ENCODE peak calls at places on chromosomes 4 and X, in five cellular contexts. P is tibial artery, L is DND-41, S is choroid plexus epithelial cell, Z is lower leg skin. G is an unnamed sample.

GRCh38 chr4:26267087-26267486 is 53.7 kb upstream of the RBPJ start:
- DNase-seq in P (peak), L (no peak), S (no peak), Z (peak), G (peak)

GRCh38 chr4:44493924-44494323 is 45.3 kb upstream of the KCTD8 start:
- DNase-seq in P (no peak), L (no peak), S (peak), Z (no peak), G (no peak)

GRCh38 chr4:88822034-88822433 is 124.4 kb upstream of the NAP1L5 start:
- DNase-seq in P (no peak), L (no peak), S (no peak), Z (no peak), G (no peak)

GRCh38 chr4:7712021-7712420 is 227.6 kb downstream of the AFAP1 start:
- DNase-seq in P (no peak), L (no peak), S (no peak), Z (no peak), G (no peak)

GRCh38 chr4:55671667-55672066 is 35.6 kb upstream of the NMU start:
- DNase-seq in P (no peak), L (no peak), S (no peak), Z (no peak), G (no peak)

GRCh38 chr4:18214656-18215055 is 193.1 kb upstream of the LCORL start:
- DNase-seq in P (no peak), L (no peak), S (no peak), Z (no peak), G (no peak)

GRCh38 chrX:66200855-66201795 is 37.1 kb downstream of the HEPH start:
- DNase-seq in P (no peak), L (no peak), S (peak), Z (no peak), G (no peak)

GRCh38 chrX:100484971-100485370 is 74.9 kb upstream of the PCDH19 start:
- DNase-seq in P (no peak), L (no peak), S (no peak), Z (no peak), G (no peak)

GRCh38 chr4:14958436-14958835 is 43.8 kb upstream of the CPEB2 start:
- DNase-seq in P (no peak), L (no peak), S (no peak), Z (no peak), G (no peak)

GRCh38 chrX:80572636-80573035 is 152.4 kb downstream of the TENT5D start:
- DNase-seq in P (no peak), L (no peak), S (no peak), Z (no peak), G (no peak)

GRCh38 chr4:18366762-18367358 is 345.3 kb upstream of the LCORL start:
- DNase-seq in P (no peak), L (peak), S (peak), Z (no peak), G (no peak)

GRCh38 chr4:141347738-141348524 is 127.2 kb downstream of the ZNF330 start:
- DNase-seq in P (no peak), L (no peak), S (peak), Z (no peak), G (no peak)

GRCh38 chrX:130176354-130176776 is 4.6 kb downstream of the RAB33A start:
- DNase-seq in P (no peak), L (no peak), S (no peak), Z (no peak), G (no peak)

GRCh38 chr4:181939199-181939945 is 303.8 kb upstream of the TENM3 start:
- DNase-seq in P (no peak), L (no peak), S (peak), Z (no peak), G (no peak)

GRCh38 chrX:24355095-24355494 is 5.3 kb upstream of the SUPT20HL1 start:
- DNase-seq in P (no peak), L (no peak), S (no peak), Z (no peak), G (no peak)

GRCh38 chr4:173039617-173040176 is 128.9 kb upstream of the GALNT7 start:
- DNase-seq in P (no peak), L (no peak), S (peak), Z (no peak), G (no peak)

GRCh38 chr4:76003015-76003414 is 4.3 kb downstream of the CXCL9 start:
- DNase-seq in P (no peak), L (peak), S (no peak), Z (no peak), G (no peak)

GRCh38 chr4:118557298-118557851 is 127.8 kb upstream of the METTL14 start:
- DNase-seq in P (no peak), L (peak), S (peak), Z (no peak), G (no peak)

GRCh38 chr4:10272511-10272910 is 155.9 kb upstream of the WDR1 start:
- DNase-seq in P (no peak), L (peak), S (no peak), Z (peak), G (no peak)

GRCh38 chr4:79364048-79364447 is 38.2 kb upstream of the NAA11 start:
- DNase-seq in P (no peak), L (no peak), S (no peak), Z (no peak), G (no peak)

GRCh38 chr4:42627887-42628646 is 28.8 kb downstream of the ATP8A1 start:
- DNase-seq in P (peak), L (peak), S (no peak), Z (peak), G (peak)

GRCh38 chrX:48617542-48618340 is 20.4 kb downstream of the WDR13 start:
- DNase-seq in P (no peak), L (no peak), S (peak), Z (peak), G (no peak)

GRCh38 chr4:7461171-7461570 is 26.4 kb upstream of the PSAPL1 start:
- DNase-seq in P (no peak), L (no peak), S (no peak), Z (no peak), G (no peak)

GRCh38 chrX:153864101-153864500 is 21.9 kb downstream of the L1CAM start:
- DNase-seq in P (no peak), L (no peak), S (no peak), Z (no peak), G (no peak)

GRCh38 chr4:3712936-3713335 is 53.2 kb upstream of the ADRA2C start:
- DNase-seq in P (no peak), L (no peak), S (no peak), Z (no peak), G (no peak)

GRCh38 chr4:41438564-41438963 is 99.4 kb upstream of the LIMCH1 start:
- DNase-seq in P (no peak), L (no peak), S (no peak), Z (no peak), G (no peak)

GRCh38 chrX:37883196-37883595 is 35.8 kb upstream of the DYNLT3 start:
- DNase-seq in P (no peak), L (no peak), S (peak), Z (no peak), G (no peak)

GRCh38 chr4:55931833-55932232 is 16.9 kb upstream of the CEP135 start:
- DNase-seq in P (no peak), L (no peak), S (peak), Z (no peak), G (no peak)

GRCh38 chrX:30183554-30183953 is 31.8 kb upstream of the MAGEB2 start:
- DNase-seq in P (no peak), L (no peak), S (no peak), Z (no peak), G (no peak)

GRCh38 chrX:435536-436122 is 48.9 kb upstream of the PPP2R3B start:
- DNase-seq in P (no peak), L (no peak), S (no peak), Z (no peak), G (no peak)

GRCh38 chr4:22999419-22999818 is 306.7 kb downstream of the GBA3 start:
- DNase-seq in P (no peak), L (no peak), S (no peak), Z (no peak), G (no peak)

GRCh38 chrX:54950730-54951375 is 30.2 kb downstream of the TRO start:
- DNase-seq in P (no peak), L (no peak), S (no peak), Z (no peak), G (no peak)

GRCh38 chrX:54540289-54540688 is 10.3 kb downstream of the GNL3L start:
- DNase-seq in P (no peak), L (no peak), S (peak), Z (no peak), G (no peak)

GRCh38 chr4:75718529-75718928 is 5.8 kb upstream of the USO1 start:
- DNase-seq in P (no peak), L (no peak), S (peak), Z (no peak), G (no peak)

GRCh38 chrX:118644378-118644777 is 83.0 kb upstream of the IL13RA1 start:
- DNase-seq in P (no peak), L (no peak), S (peak), Z (no peak), G (no peak)

GRCh38 chr4:23373269-23373668 is 516.6 kb downstream of the PPARGC1A start:
- DNase-seq in P (no peak), L (no peak), S (peak), Z (no peak), G (peak)

GRCh38 chr4:101885574-101885973 is 95.0 kb downstream of the BANK1 start:
- DNase-seq in P (no peak), L (no peak), S (no peak), Z (no peak), G (no peak)
- TF ChIP-seq CTCF in P (no peak), L (no peak), S (no peak), Z (no peak), G (no peak)

GRCh38 chrX:1909419-1910206 is 294.8 kb downstream of the ASMT start:
- DNase-seq in P (no peak), L (no peak), S (no peak), Z (no peak), G (no peak)
- H3K4me3 ChIP-seq in P (no peak), L (no peak), S (no peak), Z (no peak), G (no peak)

GRCh38 chr4:37890501-37891220 is at the start of gene TBC1D1:
- DNase-seq in P (peak), L (peak), S (no peak), Z (peak), G (peak)
- TF ChIP-seq CTCF in P (peak), L (no peak), S (no peak), Z (no peak), G (no peak)

GRCh38 chrX:40749874-40750273 is 14.5 kb upstream of the MED14 start:
- DNase-seq in P (no peak), L (no peak), S (peak), Z (no peak), G (no peak)
- H3K4me3 ChIP-seq in P (no peak), L (no peak), S (no peak), Z (no peak), G (no peak)

DNA sequence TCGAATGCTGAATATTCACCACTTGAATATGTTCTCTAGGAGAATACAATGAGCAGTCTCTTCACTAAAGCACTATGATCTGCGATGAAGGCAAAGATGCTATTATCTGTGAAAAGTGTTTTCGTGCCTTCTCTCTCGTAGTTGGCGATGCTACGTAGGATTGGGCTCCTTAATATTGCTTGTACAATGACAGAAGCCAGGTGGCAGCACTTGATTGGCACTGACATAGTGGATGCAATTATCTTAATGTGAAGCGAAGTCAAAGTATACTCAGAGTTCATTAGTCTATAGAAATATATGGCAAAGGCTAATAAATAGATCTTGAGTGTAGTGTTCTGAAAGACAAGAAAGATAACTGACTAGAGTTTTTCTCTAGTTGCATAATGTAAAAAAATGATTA is 1135.7 kb upstream of the AGA start:
- DNase-seq in P (no peak), L (no peak), S (no peak), Z (no peak), G (no peak)
- TF ChIP-seq CTCF in P (no peak), L (peak), S (no peak), Z (no peak), G (no peak)

GRCh38 chr4:5710065-5710961 is 688 bp upstream of the EVC start:
- DNase-seq in P (no peak), L (no peak), S (peak), Z (peak), G (no peak)
- H3K4me3 ChIP-seq in P (peak), L (no peak), S (peak), Z (peak), G (peak)

GRCh38 chr4:149144060-149144459 is 671.6 kb downstream of the IQCM start:
- DNase-seq in P (no peak), L (no peak), S (no peak), Z (no peak), G (no peak)
- TF ChIP-seq CTCF in P (no peak), L (no peak), S (no peak), Z (no peak), G (no peak)